ENCODE peak calls at places on chromosomes 4 and X, in seven cellular contexts. One of them, this sample, is unnamed.

GRCh38 chr4:124980276-124980752 is 267.8 kb upstream of the ANKRD50 start:
- DNase-seq in activated CD4-positive, CD25-positive, alpha-beta regulatory T cell: no peak
- DNase-seq in germinal center: no peak
- DNase-seq in AG10803: peak; percentile 56
- DNase-seq in stimulated activated CD4-positive, alpha-beta T cell treated with anti-CD3 and anti-CD28 coated beads, Interleukin-1b, Interleukin-23, amount 100 ng/mL, for 1 hour: no peak
- DNase-seq in lower leg skin: no peak
- DNase-seq in EL: peak; percentile 73
- DNase-seq in this sample: no peak

GRCh38 chr4:95158045-95158444 is 390.7 kb downstream of the UNC5C start:
- DNase-seq in activated CD4-positive, CD25-positive, alpha-beta regulatory T cell: no peak
- DNase-seq in germinal center: no peak
- DNase-seq in AG10803: no peak
- DNase-seq in stimulated activated CD4-positive, alpha-beta T cell treated with anti-CD3 and anti-CD28 coated beads, Interleukin-1b, Interleukin-23, amount 100 ng/mL, for 1 hour: no peak
- DNase-seq in lower leg skin: no peak
- DNase-seq in EL: no peak
- DNase-seq in this sample: no peak

GRCh38 chrX:75096331-75096730 is 59.8 kb downstream of the ABCB7 start:
- DNase-seq in activated CD4-positive, CD25-positive, alpha-beta regulatory T cell: no peak
- DNase-seq in germinal center: no peak
- DNase-seq in AG10803: no peak
- DNase-seq in stimulated activated CD4-positive, alpha-beta T cell treated with anti-CD3 and anti-CD28 coated beads, Interleukin-1b, Interleukin-23, amount 100 ng/mL, for 1 hour: no peak
- DNase-seq in lower leg skin: no peak
- DNase-seq in EL: no peak
- DNase-seq in this sample: no peak

GRCh38 chrX:41922694-41923171 is 621 bp downstream of the CASK start:
- DNase-seq in activated CD4-positive, CD25-positive, alpha-beta regulatory T cell: peak; percentile 1
- DNase-seq in germinal center: peak; percentile 9
- DNase-seq in AG10803: peak; percentile 5
- DNase-seq in stimulated activated CD4-positive, alpha-beta T cell treated with anti-CD3 and anti-CD28 coated beads, Interleukin-1b, Interleukin-23, amount 100 ng/mL, for 1 hour: no peak
- DNase-seq in lower leg skin: no peak
- DNase-seq in EL: peak; percentile 19
- DNase-seq in this sample: no peak

GRCh38 chrX:25858273-25858880 is 279.8 kb upstream of the MAGEB18 start:
- DNase-seq in activated CD4-positive, CD25-positive, alpha-beta regulatory T cell: no peak
- DNase-seq in germinal center: no peak
- DNase-seq in AG10803: peak; percentile 3
- DNase-seq in stimulated activated CD4-positive, alpha-beta T cell treated with anti-CD3 and anti-CD28 coated beads, Interleukin-1b, Interleukin-23, amount 100 ng/mL, for 1 hour: no peak
- DNase-seq in lower leg skin: no peak
- DNase-seq in EL: no peak
- DNase-seq in this sample: no peak

GRCh38 chr4:84916233-84916632 is 50.3 kb downstream of the WDFY3 start:
- DNase-seq in activated CD4-positive, CD25-positive, alpha-beta regulatory T cell: no peak
- DNase-seq in germinal center: no peak
- DNase-seq in AG10803: no peak
- DNase-seq in stimulated activated CD4-positive, alpha-beta T cell treated with anti-CD3 and anti-CD28 coated beads, Interleukin-1b, Interleukin-23, amount 100 ng/mL, for 1 hour: no peak
- DNase-seq in lower leg skin: no peak
- DNase-seq in EL: no peak
- DNase-seq in this sample: no peak

GRCh38 chr4:38004887-38005286 is 44.7 kb downstream of the PTTG2 start:
- DNase-seq in activated CD4-positive, CD25-positive, alpha-beta regulatory T cell: no peak
- DNase-seq in germinal center: no peak
- DNase-seq in AG10803: no peak
- DNase-seq in stimulated activated CD4-positive, alpha-beta T cell treated with anti-CD3 and anti-CD28 coated beads, Interleukin-1b, Interleukin-23, amount 100 ng/mL, for 1 hour: no peak
- DNase-seq in lower leg skin: no peak
- DNase-seq in EL: no peak
- DNase-seq in this sample: no peak

GRCh38 chr4:83392562-83392961 is 57.9 kb upstream of the HPSE start:
- DNase-seq in activated CD4-positive, CD25-positive, alpha-beta regulatory T cell: no peak
- DNase-seq in germinal center: no peak
- DNase-seq in AG10803: no peak
- DNase-seq in stimulated activated CD4-positive, alpha-beta T cell treated with anti-CD3 and anti-CD28 coated beads, Interleukin-1b, Interleukin-23, amount 100 ng/mL, for 1 hour: no peak
- DNase-seq in lower leg skin: no peak
- DNase-seq in EL: no peak
- DNase-seq in this sample: no peak

GRCh38 chr4:109444182-109444844 is 10.7 kb downstream of the SEC24B start:
- DNase-seq in activated CD4-positive, CD25-positive, alpha-beta regulatory T cell: no peak
- DNase-seq in germinal center: peak; percentile 55
- DNase-seq in AG10803: no peak
- DNase-seq in stimulated activated CD4-positive, alpha-beta T cell treated with anti-CD3 and anti-CD28 coated beads, Interleukin-1b, Interleukin-23, amount 100 ng/mL, for 1 hour: no peak
- DNase-seq in lower leg skin: no peak
- DNase-seq in EL: no peak
- DNase-seq in this sample: no peak

GRCh38 chr4:98470831-98471230 is 187.6 kb downstream of the TSPAN5 start:
- DNase-seq in activated CD4-positive, CD25-positive, alpha-beta regulatory T cell: no peak
- DNase-seq in germinal center: no peak
- DNase-seq in AG10803: no peak
- DNase-seq in stimulated activated CD4-positive, alpha-beta T cell treated with anti-CD3 and anti-CD28 coated beads, Interleukin-1b, Interleukin-23, amount 100 ng/mL, for 1 hour: no peak
- DNase-seq in lower leg skin: peak; percentile 31
- DNase-seq in EL: peak; percentile 86
- DNase-seq in this sample: no peak